ENCODE peak calls at places on chromosomes 3 and 15, in eight cellular contexts. Y is activated B cell treated with CpG ODN at 0.5 μM for 24 hours, V is AG04450, S is IMR-90, H is astrocyte of the spinal cord, I is colonic mucosa, O is dorsolateral prefrontal cortex, T is right lobe of liver. Q is an unnamed sample.

GRCh38 chr3:135368316-135368715 is 573.3 kb downstream of the EPHB1 start:
- DNase-seq in Y (no peak), V (no peak), S (no peak), H (no peak), I (no peak), O (no peak), T (no peak), Q (no peak)

GRCh38 chr15:95853350-95853749 is 477.1 kb upstream of the NR2F2 start:
- DNase-seq in Y (no peak), V (no peak), S (peak; percentile 61), H (peak; percentile 35), I (no peak), O (no peak), T (no peak), Q (no peak)

GRCh38 chr3:14540209-14540575 is at the start of gene GRIP2:
- DNase-seq in Y (no peak), V (no peak), S (no peak), H (no peak), I (no peak), O (no peak), T (no peak), Q (peak; percentile 84)

GRCh38 chr15:79218588-79219200 is 63.8 kb upstream of the ANKRD34C start:
- DNase-seq in Y (no peak), V (no peak), S (peak; percentile 17), H (no peak), I (no peak), O (no peak), T (no peak), Q (no peak)

GRCh38 chr3:137866933-137867332 is 102.8 kb downstream of the SOX14 start:
- DNase-seq in Y (no peak), V (no peak), S (no peak), H (no peak), I (no peak), O (no peak), T (no peak), Q (no peak)

GRCh38 chr3:39226106-39226741 is 33.8 kb upstream of the XIRP1 start:
- DNase-seq in Y (no peak), V (no peak), S (no peak), H (no peak), I (no peak), O (no peak), T (no peak), Q (no peak)

GRCh38 chr3:124784686-124785382 is 54.6 kb downstream of the UMPS start:
- DNase-seq in Y (no peak), V (no peak), S (no peak), H (no peak), I (no peak), O (no peak), T (no peak), Q (peak; percentile 40)

GRCh38 chr3:114867359-114867758 is 279.7 kb downstream of the ZBTB20 start:
- DNase-seq in Y (no peak), V (no peak), S (no peak), H (no peak), I (no peak), O (no peak), T (no peak), Q (no peak)

GRCh38 chr3:172634948-172635347 is 75.9 kb downstream of the NCEH1 start:
- DNase-seq in Y (no peak), V (no peak), S (no peak), H (no peak), I (no peak), O (no peak), T (no peak), Q (no peak)

GRCh38 chr15:79025201-79025600 is 65.4 kb downstream of the RASGRF1 start:
- DNase-seq in Y (peak; percentile 59), V (no peak), S (no peak), H (no peak), I (no peak), O (no peak), T (no peak), Q (no peak)

GRCh38 chr3:150327678-150328667 is 80.1 kb upstream of the TSC22D2 start:
- DNase-seq in Y (no peak), V (no peak), S (no peak), H (no peak), I (no peak), O (no peak), T (no peak), Q (no peak)

GRCh38 chr15:61038387-61038786 is 190.7 kb downstream of the RORA start:
- DNase-seq in Y (no peak), V (no peak), S (peak; percentile 44), H (peak; percentile 53), I (peak; percentile 31), O (no peak), T (no peak), Q (no peak)

GRCh38 chr3:58214484-58215316 is 3.9 kb upstream of the DNASE1L3 start:
- DNase-seq in Y (peak; percentile 51), V (no peak), S (peak; percentile 42), H (no peak), I (no peak), O (no peak), T (peak; percentile 46), Q (no peak)
- TF ChIP-seq CTCF in Y (no peak), V (no peak), S (no peak), H (no peak), I (no peak), O (no peak), T (peak; percentile 6), Q (no peak)

GRCh38 chr15:58002338-58003126 is 63.0 kb downstream of the ALDH1A2 start:
- DNase-seq in Y (no peak), V (no peak), S (no peak), H (no peak), I (no peak), O (no peak), T (no peak), Q (no peak)
- TF ChIP-seq CTCF in Y (no peak), V (no peak), S (no peak), H (no peak), I (no peak), O (no peak), T (no peak), Q (no peak)

GRCh38 chr3:123153124-123153523 is 48.6 kb upstream of the SEC22A start:
- DNase-seq in Y (no peak), V (no peak), S (no peak), H (no peak), I (no peak), O (no peak), T (no peak), Q (no peak)
- TF ChIP-seq CTCF in Y (no peak), V (no peak), S (no peak), H (no peak), I (no peak), O (no peak), T (no peak), Q (no peak)

DNA sequence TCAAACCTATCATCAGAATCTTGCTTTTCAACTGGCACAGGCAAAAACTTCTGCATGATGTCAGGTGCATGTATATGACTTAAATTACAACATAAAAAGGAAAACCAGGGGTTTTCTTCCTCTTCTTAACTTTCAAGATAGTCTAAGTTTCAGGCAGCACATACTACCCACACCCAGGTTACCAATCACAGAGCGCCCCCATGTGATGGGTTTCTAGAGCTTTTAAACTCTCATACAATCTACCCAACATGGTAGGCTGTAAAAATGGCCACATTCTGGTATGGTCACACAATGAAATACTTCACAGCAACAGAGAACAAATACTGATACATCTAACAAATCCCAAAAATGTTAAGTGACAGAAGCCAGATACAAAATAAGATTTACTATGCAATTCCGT is 7.4 kb downstream of the MESD start:
- DNase-seq in Y (no peak), V (no peak), S (no peak), H (no peak), I (no peak), O (no peak), T (no peak), Q (no peak)
- TF ChIP-seq CTCF in Y (no peak), V (no peak), S (no peak), H (peak; percentile 8), I (no peak), O (no peak), T (no peak), Q (no peak)

Q was measured in psoas muscle.